ENCODE peak calls at places on chromosomes 4 and X, in seven cellular contexts. One of them, this sample, is unnamed.

GRCh38 chr4:168605411-168605810 is 108.6 kb downstream of the PALLD start:
- DNase-seq in H9: no peak
- DNase-seq in GM23248: peak; percentile 81
- DNase-seq in CD8-positive, alpha-beta memory T cell: no peak
- DNase-seq in heart right ventricle: peak; percentile 12
- DNase-seq in sigmoid colon: no peak
- DNase-seq in SK-N-SH: no peak
- DNase-seq in this sample: peak; percentile 37

GRCh38 chr4:107094976-107095375 is 58.9 kb upstream of the DKK2 start:
- DNase-seq in heart right ventricle: no peak
- DNase-seq in sigmoid colon: no peak
- DNase-seq in GM23248: no peak
- DNase-seq in SK-N-SH: no peak
- DNase-seq in CD8-positive, alpha-beta memory T cell: no peak
- DNase-seq in H9: no peak
- DNase-seq in this sample: no peak

GRCh38 chr4:1238676-1239000 is 10.3 kb downstream of the CTBP1 start:
- DNase-seq in heart right ventricle: peak; percentile 8
- DNase-seq in sigmoid colon: peak; percentile 54
- DNase-seq in GM23248: no peak
- DNase-seq in SK-N-SH: peak; percentile 24
- DNase-seq in H9: no peak
- DNase-seq in CD8-positive, alpha-beta memory T cell: no peak
- DNase-seq in this sample: no peak

GRCh38 chr4:6892909-6893202 is 16.8 kb upstream of the TBC1D14 start:
- DNase-seq in sigmoid colon: peak; percentile 17
- DNase-seq in heart right ventricle: no peak
- DNase-seq in SK-N-SH: no peak
- DNase-seq in GM23248: no peak
- DNase-seq in H9: no peak
- DNase-seq in CD8-positive, alpha-beta memory T cell: no peak
- DNase-seq in this sample: no peak

GRCh38 chr4:146957252-146957651 is 11.6 kb upstream of the TTC29 start:
- DNase-seq in heart right ventricle: no peak
- DNase-seq in sigmoid colon: no peak
- DNase-seq in CD8-positive, alpha-beta memory T cell: no peak
- DNase-seq in SK-N-SH: no peak
- DNase-seq in H9: no peak
- DNase-seq in GM23248: peak; percentile 90
- DNase-seq in this sample: no peak

GRCh38 chr4:141350122-141350904 is 129.6 kb downstream of the ZNF330 start:
- DNase-seq in H9: no peak
- DNase-seq in sigmoid colon: peak; percentile 65
- DNase-seq in CD8-positive, alpha-beta memory T cell: no peak
- DNase-seq in heart right ventricle: no peak
- DNase-seq in GM23248: peak; percentile 88
- DNase-seq in SK-N-SH: no peak
- DNase-seq in this sample: peak; percentile 93

GRCh38 chr4:48909697-48910096 is 3.1 kb upstream of the OCIAD2 start:
- DNase-seq in CD8-positive, alpha-beta memory T cell: no peak
- DNase-seq in H9: peak; percentile 44
- DNase-seq in heart right ventricle: no peak
- DNase-seq in sigmoid colon: no peak
- DNase-seq in SK-N-SH: peak; percentile 17
- DNase-seq in GM23248: peak; percentile 99
- DNase-seq in this sample: peak; percentile 58

GRCh38 chr4:26028793-26029511 is 114.9 kb downstream of the SMIM20 start:
- DNase-seq in heart right ventricle: peak; percentile 82
- DNase-seq in SK-N-SH: peak; percentile 82
- DNase-seq in sigmoid colon: peak; percentile 88
- DNase-seq in H9: peak; percentile 95
- DNase-seq in GM23248: peak; percentile 82
- DNase-seq in CD8-positive, alpha-beta memory T cell: peak; percentile 4
- DNase-seq in this sample: peak; percentile 84

GRCh38 chr4:6753103-6753560 is 29.4 kb upstream of the KIAA0232 start:
- DNase-seq in sigmoid colon: no peak
- DNase-seq in H9: no peak
- DNase-seq in heart right ventricle: no peak
- DNase-seq in CD8-positive, alpha-beta memory T cell: no peak
- DNase-seq in SK-N-SH: no peak
- DNase-seq in GM23248: no peak
- DNase-seq in this sample: no peak

GRCh38 chr4:102324725-102325124 is 20.6 kb downstream of the SLC39A8 start:
- DNase-seq in H9: no peak
- DNase-seq in GM23248: peak; percentile 32
- DNase-seq in SK-N-SH: no peak
- DNase-seq in sigmoid colon: no peak
- DNase-seq in CD8-positive, alpha-beta memory T cell: no peak
- DNase-seq in heart right ventricle: no peak
- DNase-seq in this sample: no peak

GRCh38 chr4:41418444-41418843 is 119.5 kb upstream of the LIMCH1 start:
- DNase-seq in CD8-positive, alpha-beta memory T cell: no peak
- DNase-seq in heart right ventricle: peak; percentile 73
- DNase-seq in sigmoid colon: peak; percentile 71
- DNase-seq in H9: no peak
- DNase-seq in GM23248: peak; percentile 72
- DNase-seq in SK-N-SH: no peak
- DNase-seq in this sample: peak; percentile 60

GRCh38 chr4:97395980-97396562 is 747.2 kb downstream of the STPG2 start:
- DNase-seq in GM23248: no peak
- DNase-seq in heart right ventricle: no peak
- DNase-seq in H9: no peak
- DNase-seq in CD8-positive, alpha-beta memory T cell: no peak
- DNase-seq in SK-N-SH: no peak
- DNase-seq in sigmoid colon: no peak
- DNase-seq in this sample: no peak

GRCh38 chrX:109990582-109991276 is 12.2 kb upstream of the TMEM164 start:
- DNase-seq in SK-N-SH: no peak
- DNase-seq in heart right ventricle: no peak
- DNase-seq in CD8-positive, alpha-beta memory T cell: no peak
- DNase-seq in GM23248: no peak
- DNase-seq in sigmoid colon: no peak
- DNase-seq in H9: no peak
- DNase-seq in this sample: no peak

GRCh38 chr4:89242864-89243740 is 64.5 kb downstream of the GPRIN3 start:
- DNase-seq in SK-N-SH: no peak
- DNase-seq in sigmoid colon: no peak
- DNase-seq in heart right ventricle: no peak
- DNase-seq in H9: no peak
- DNase-seq in CD8-positive, alpha-beta memory T cell: peak; percentile 29
- DNase-seq in GM23248: no peak
- DNase-seq in this sample: no peak

GRCh38 chr4:40908297-40908696 is 158.5 kb downstream of the NSUN7 start:
- DNase-seq in CD8-positive, alpha-beta memory T cell: no peak
- DNase-seq in sigmoid colon: peak; percentile 46
- DNase-seq in H9: peak; percentile 76
- DNase-seq in heart right ventricle: no peak
- DNase-seq in GM23248: no peak
- DNase-seq in SK-N-SH: no peak
- DNase-seq in this sample: no peak

GRCh38 chr4:140152760-140153418 is 1.1 kb downstream of the MAML3 start:
- DNase-seq in GM23248: peak; percentile 78
- DNase-seq in H9: peak; percentile 50
- DNase-seq in SK-N-SH: peak; percentile 52
- DNase-seq in heart right ventricle: peak; percentile 62
- DNase-seq in CD8-positive, alpha-beta memory T cell: peak; percentile 60
- DNase-seq in sigmoid colon: peak; percentile 86
- DNase-seq in this sample: peak; percentile 31

GRCh38 chr4:100517864-100518341 is at the start of gene EMCN:
- DNase-seq in heart right ventricle: no peak
- DNase-seq in H9: no peak
- DNase-seq in GM23248: peak; percentile 3
- DNase-seq in SK-N-SH: no peak
- DNase-seq in sigmoid colon: no peak
- DNase-seq in CD8-positive, alpha-beta memory T cell: no peak
- DNase-seq in this sample: no peak

GRCh38 chrX:39372126-39372525 is 570.9 kb downstream of the MID1IP1 start:
- DNase-seq in GM23248: no peak
- DNase-seq in CD8-positive, alpha-beta memory T cell: no peak
- DNase-seq in H9: no peak
- DNase-seq in SK-N-SH: no peak
- DNase-seq in heart right ventricle: no peak
- DNase-seq in sigmoid colon: no peak
- DNase-seq in this sample: no peak

GRCh38 chrX:133670394-133670793 is 255.1 kb upstream of the GPC4 start:
- DNase-seq in heart right ventricle: no peak
- DNase-seq in H9: no peak
- DNase-seq in SK-N-SH: peak; percentile 48
- DNase-seq in CD8-positive, alpha-beta memory T cell: no peak
- DNase-seq in sigmoid colon: no peak
- DNase-seq in GM23248: peak; percentile 43
- DNase-seq in this sample: peak; percentile 9

GRCh38 chr4:147049940-147050852 is 104.5 kb upstream of the TTC29 start:
- DNase-seq in heart right ventricle: no peak
- DNase-seq in CD8-positive, alpha-beta memory T cell: no peak
- DNase-seq in H9: no peak
- DNase-seq in sigmoid colon: no peak
- DNase-seq in GM23248: peak; percentile 47
- DNase-seq in SK-N-SH: no peak
- DNase-seq in this sample: peak; percentile 32

GRCh38 chrX:118772051-118772450 is 44.6 kb downstream of the IL13RA1 start:
- DNase-seq in heart right ventricle: no peak
- DNase-seq in sigmoid colon: no peak
- DNase-seq in GM23248: no peak
- DNase-seq in H9: no peak
- DNase-seq in CD8-positive, alpha-beta memory T cell: no peak
- DNase-seq in SK-N-SH: no peak
- DNase-seq in this sample: no peak

GRCh38 chr4:151485541-151486131 is 76.7 kb downstream of the FHIP1A start:
- DNase-seq in H9: peak; percentile 37
- DNase-seq in CD8-positive, alpha-beta memory T cell: no peak
- DNase-seq in sigmoid colon: no peak
- DNase-seq in GM23248: peak; percentile 6
- DNase-seq in heart right ventricle: no peak
- DNase-seq in SK-N-SH: no peak
- DNase-seq in this sample: no peak

GRCh38 chrX:7071390-7071789 is 76.1 kb upstream of the STS start:
- DNase-seq in heart right ventricle: no peak
- DNase-seq in CD8-positive, alpha-beta memory T cell: no peak
- DNase-seq in sigmoid colon: no peak
- DNase-seq in SK-N-SH: no peak
- DNase-seq in GM23248: no peak
- DNase-seq in H9: no peak
- DNase-seq in this sample: no peak
- H3K27ac ChIP-seq in heart right ventricle: no peak overlapping the region
- H3K27ac ChIP-seq in CD8-positive, alpha-beta memory T cell: no peak overlapping the region
- H3K27ac ChIP-seq in sigmoid colon: no peak overlapping the region
- H3K27ac ChIP-seq in SK-N-SH: no peak overlapping the region
- H3K27ac ChIP-seq in GM23248: no peak overlapping the region
- H3K27ac ChIP-seq in H9: no peak overlapping the region
- H3K27ac ChIP-seq in this sample: no peak overlapping the region

GRCh38 chrX:48938721-48939416 is 18.5 kb downstream of the OTUD5 start:
- DNase-seq in H9: no peak
- DNase-seq in SK-N-SH: no peak
- DNase-seq in CD8-positive, alpha-beta memory T cell: peak; percentile 85
- DNase-seq in GM23248: no peak
- DNase-seq in sigmoid colon: no peak
- DNase-seq in heart right ventricle: no peak
- DNase-seq in this sample: no peak

GRCh38 chrX:48937065-48937907 is 18.5 kb upstream of the PIM2 start:
- DNase-seq in GM23248: peak; percentile 18
- DNase-seq in SK-N-SH: no peak
- DNase-seq in heart right ventricle: peak; percentile 37
- DNase-seq in CD8-positive, alpha-beta memory T cell: peak; percentile 95
- DNase-seq in H9: no peak
- DNase-seq in sigmoid colon: no peak
- DNase-seq in this sample: no peak

GRCh38 chrX:48940404-48940955 is 16.9 kb downstream of the OTUD5 start:
- DNase-seq in CD8-positive, alpha-beta memory T cell: no peak
- DNase-seq in SK-N-SH: no peak
- DNase-seq in sigmoid colon: no peak
- DNase-seq in H9: no peak
- DNase-seq in GM23248: no peak
- DNase-seq in heart right ventricle: no peak
- DNase-seq in this sample: no peak

GRCh38 chrX:48936429-48937064 is 17.7 kb upstream of the PIM2 start:
- DNase-seq in heart right ventricle: no peak
- DNase-seq in SK-N-SH: no peak
- DNase-seq in sigmoid colon: no peak
- DNase-seq in GM23248: no peak
- DNase-seq in CD8-positive, alpha-beta memory T cell: no peak
- DNase-seq in H9: no peak
- DNase-seq in this sample: no peak

DNA sequence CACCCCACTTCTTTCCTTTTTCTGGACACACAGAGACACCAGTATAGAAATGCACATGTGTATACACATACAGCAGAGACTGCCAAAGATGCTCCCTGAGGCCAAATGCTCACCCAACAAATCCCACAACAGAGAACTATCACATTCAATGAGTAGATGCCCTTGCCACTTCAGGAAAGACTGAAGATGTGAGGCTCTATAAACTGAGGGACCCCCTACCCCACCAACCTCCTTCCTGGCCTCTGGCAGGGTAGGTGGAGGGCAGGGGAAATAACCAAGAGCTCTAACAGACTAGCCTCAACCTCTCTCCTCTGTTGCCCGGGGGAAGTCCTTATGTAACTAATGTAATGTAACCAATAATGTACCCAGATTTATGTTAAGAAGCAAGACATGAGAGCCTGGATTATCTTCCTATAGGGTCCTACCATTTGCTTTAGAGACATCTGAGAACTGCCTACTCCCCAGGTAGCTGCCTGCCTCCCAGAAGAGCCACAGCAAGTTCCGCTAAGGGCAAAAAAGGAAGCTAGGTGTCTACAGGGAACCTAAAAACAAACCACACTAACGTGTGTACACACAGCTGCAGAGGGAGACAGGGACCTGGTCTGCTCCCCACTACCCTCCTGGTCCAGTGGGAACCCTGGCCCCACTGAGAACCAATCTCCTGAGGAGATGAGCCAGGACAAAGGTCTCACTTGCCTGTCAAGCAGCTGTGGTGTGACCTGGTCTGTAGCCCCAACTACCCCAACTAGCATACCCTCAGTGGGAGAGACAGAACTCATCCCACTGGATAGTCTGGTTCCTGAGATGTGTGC is 17.8 kb downstream of the OTUD5 start:
- DNase-seq in H9: no peak
- DNase-seq in GM23248: no peak
- DNase-seq in CD8-positive, alpha-beta memory T cell: peak; percentile 64
- DNase-seq in heart right ventricle: no peak
- DNase-seq in sigmoid colon: no peak
- DNase-seq in SK-N-SH: no peak
- DNase-seq in this sample: no peak
- H3K27ac ChIP-seq in H9: no peak overlapping the region
- H3K27ac ChIP-seq in GM23248: no peak overlapping the region
- H3K27ac ChIP-seq in CD8-positive, alpha-beta memory T cell: peak overlapping the region; percentile 73
- H3K27ac ChIP-seq in heart right ventricle: no peak overlapping the region
- H3K27ac ChIP-seq in sigmoid colon: no peak overlapping the region
- H3K27ac ChIP-seq in SK-N-SH: no peak overlapping the region
- H3K27ac ChIP-seq in this sample: no peak overlapping the region

GRCh38 chr4:42716996-42717395 is 60.1 kb upstream of the ATP8A1 start:
- DNase-seq in heart right ventricle: no peak
- DNase-seq in SK-N-SH: no peak
- DNase-seq in H9: no peak
- DNase-seq in CD8-positive, alpha-beta memory T cell: peak; percentile 4
- DNase-seq in GM23248: no peak
- DNase-seq in sigmoid colon: no peak
- DNase-seq in this sample: no peak
- H3K27ac ChIP-seq in heart right ventricle: no peak overlapping the region
- H3K27ac ChIP-seq in SK-N-SH: no peak overlapping the region
- H3K27ac ChIP-seq in H9: no peak overlapping the region
- H3K27ac ChIP-seq in CD8-positive, alpha-beta memory T cell: no peak overlapping the region
- H3K27ac ChIP-seq in GM23248: no peak overlapping the region
- H3K27ac ChIP-seq in sigmoid colon: no peak overlapping the region
- H3K27ac ChIP-seq in this sample: no peak overlapping the region

GRCh38 chrX:28670074-28670473 is 82.8 kb downstream of the IL1RAPL1 start:
- DNase-seq in GM23248: no peak
- DNase-seq in H9: no peak
- DNase-seq in SK-N-SH: no peak
- DNase-seq in heart right ventricle: no peak
- DNase-seq in sigmoid colon: no peak
- DNase-seq in CD8-positive, alpha-beta memory T cell: no peak
- DNase-seq in this sample: no peak

GRCh38 chrX:28675173-28675572 is 87.9 kb downstream of the IL1RAPL1 start:
- DNase-seq in H9: no peak
- DNase-seq in sigmoid colon: no peak
- DNase-seq in GM23248: no peak
- DNase-seq in CD8-positive, alpha-beta memory T cell: no peak
- DNase-seq in heart right ventricle: no peak
- DNase-seq in SK-N-SH: no peak
- DNase-seq in this sample: no peak
- H3K27ac ChIP-seq in H9: no peak overlapping the region
- H3K27ac ChIP-seq in sigmoid colon: no peak overlapping the region
- H3K27ac ChIP-seq in GM23248: no peak overlapping the region
- H3K27ac ChIP-seq in CD8-positive, alpha-beta memory T cell: no peak overlapping the region
- H3K27ac ChIP-seq in heart right ventricle: no peak overlapping the region
- H3K27ac ChIP-seq in SK-N-SH: no peak overlapping the region
- H3K27ac ChIP-seq in this sample: no peak overlapping the region